ENCODE peak calls at places on chromosomes 3 and 15, in four cellular contexts. U, A, C and Q are unnamed samples. For H3K27me3, the result is how much of the 10 kb centered on the place peaks cover.

GRCh38 chr3:160564205-160564922 is 1.0 kb downstream of the KPNA4 start:
- DNase-seq in U (no peak), A (no peak), C (no peak), Q (peak)

GRCh38 chr3:19641408-19641807 is 292.6 kb downstream of the EFHB start:
- DNase-seq in U (no peak), A (no peak), C (no peak), Q (no peak)

GRCh38 chr3:194280777-194281176 is 70.4 kb downstream of the CPN2 start:
- DNase-seq in U (no peak), A (no peak), C (peak), Q (no peak)

GRCh38 chr3:27354588-27355203 is 14.5 kb downstream of the NEK10 start:
- DNase-seq in U (no peak), A (no peak), C (no peak), Q (peak)

GRCh38 chr3:24316887-24317383 is 177.7 kb downstream of the THRB start:
- DNase-seq in U (no peak), A (no peak), C (no peak), Q (no peak)

GRCh38 chr3:101725192-101725889 is 927 bp downstream of the CEP97 start:
- DNase-seq in U (peak), A (no peak), C (peak), Q (peak)

GRCh38 chr15:96410175-96411055 is 79.9 kb downstream of the NR2F2 start:
- DNase-seq in U (no peak), A (no peak), C (peak), Q (peak)

GRCh38 chr15:86178845-86179244 is 99.2 kb downstream of the AGBL1 start:
- DNase-seq in U (no peak), A (no peak), C (peak), Q (peak)

GRCh38 chr15:78841307-78841706 is 30.0 kb upstream of the ADAMTS7 start:
- DNase-seq in U (no peak), A (no peak), C (no peak), Q (no peak)

GRCh38 chr15:78842519-78842918 is 30.2 kb upstream of the MORF4L1 start:
- DNase-seq in U (no peak), A (no peak), C (no peak), Q (no peak)

GRCh38 chr15:78841891-78842290 is 30.6 kb upstream of the ADAMTS7 start:
- DNase-seq in U (no peak), A (no peak), C (no peak), Q (no peak)

GRCh38 chr15:78838480-78838879 is 27.2 kb upstream of the ADAMTS7 start:
- DNase-seq in U (peak), A (no peak), C (no peak), Q (no peak)

GRCh38 chr15:78840661-78841060 is 29.4 kb upstream of the ADAMTS7 start:
- DNase-seq in U (no peak), A (no peak), C (no peak), Q (peak)
- H2BK5ac ChIP-seq in U (no peak), A (no peak), C (no peak), Q (no peak)

GRCh38 chr15:45099549-45100165 is 14.3 kb downstream of the DUOX2 start:
- DNase-seq in U (no peak), A (no peak), C (no peak), Q (no peak)
- H3K27me3 ChIP-seq in U (under half), A (under half), C (under half), Q (under half)

GRCh38 chr3:157098823-157099185 is 61.1 kb downstream of the CCNL1 start:
- DNase-seq in U (peak), A (no peak), C (no peak), Q (no peak)
- H3K56ac ChIP-seq in U (no peak), A (no peak), C (no peak), Q (no peak)

GRCh38 chr3:178765472-178765871 is 229.2 kb downstream of the KCNMB2 start:
- DNase-seq in U (no peak), A (no peak), C (no peak), Q (no peak)
- H2BK5ac ChIP-seq in U (no peak), A (no peak), C (no peak), Q (no peak)

DNA sequence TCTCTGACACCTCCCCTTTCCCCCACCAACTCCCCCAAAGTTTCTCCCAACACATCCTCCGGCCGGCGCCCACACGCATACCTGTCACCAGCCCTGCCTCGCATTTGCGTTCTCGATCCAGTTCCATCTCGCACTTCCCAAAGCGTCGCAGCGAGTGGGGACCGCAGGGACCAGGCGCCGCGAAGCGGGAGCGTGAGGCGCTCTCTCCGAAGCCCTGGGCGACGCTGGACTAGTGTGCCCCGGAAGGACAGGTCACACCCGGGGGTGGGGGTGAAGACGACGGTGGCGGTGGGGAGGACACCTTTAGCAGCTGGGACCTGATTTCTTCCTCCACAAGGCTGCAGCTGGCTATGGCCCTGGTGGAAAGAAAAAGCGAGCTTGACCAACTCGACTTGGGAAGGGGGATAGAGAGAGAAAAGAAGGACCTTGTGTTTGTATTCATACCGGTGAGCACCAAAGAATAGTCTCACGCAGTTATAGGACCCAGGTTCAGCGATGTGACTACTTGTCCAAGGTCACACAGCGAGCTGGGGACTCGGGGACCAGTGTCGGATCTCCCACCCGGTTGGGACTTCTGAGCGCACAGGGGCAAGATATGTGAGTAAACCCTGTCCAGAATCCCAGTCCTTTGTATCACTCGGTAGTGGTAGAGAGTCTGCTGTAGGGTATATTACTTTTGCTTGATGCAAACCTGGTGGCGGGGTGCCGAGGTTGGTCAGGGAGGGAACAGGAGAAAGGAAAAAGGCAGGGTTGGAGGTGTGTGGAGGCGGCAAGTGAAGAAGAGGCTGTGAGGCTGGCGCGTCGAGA is 608 bp upstream of the GHSR start:
- DNase-seq in U (no peak), A (no peak), C (peak), Q (peak)
- H3K27me3 ChIP-seq in U (under half), A (half or more), C (under half), Q (under half)

GRCh38 chr3:135688003-135688402 is 277.5 kb upstream of the PPP2R3A start:
- DNase-seq in U (no peak), A (no peak), C (no peak), Q (no peak)
- H3K56ac ChIP-seq in U (no peak), A (no peak), C (no peak), Q (no peak)

DNA sequence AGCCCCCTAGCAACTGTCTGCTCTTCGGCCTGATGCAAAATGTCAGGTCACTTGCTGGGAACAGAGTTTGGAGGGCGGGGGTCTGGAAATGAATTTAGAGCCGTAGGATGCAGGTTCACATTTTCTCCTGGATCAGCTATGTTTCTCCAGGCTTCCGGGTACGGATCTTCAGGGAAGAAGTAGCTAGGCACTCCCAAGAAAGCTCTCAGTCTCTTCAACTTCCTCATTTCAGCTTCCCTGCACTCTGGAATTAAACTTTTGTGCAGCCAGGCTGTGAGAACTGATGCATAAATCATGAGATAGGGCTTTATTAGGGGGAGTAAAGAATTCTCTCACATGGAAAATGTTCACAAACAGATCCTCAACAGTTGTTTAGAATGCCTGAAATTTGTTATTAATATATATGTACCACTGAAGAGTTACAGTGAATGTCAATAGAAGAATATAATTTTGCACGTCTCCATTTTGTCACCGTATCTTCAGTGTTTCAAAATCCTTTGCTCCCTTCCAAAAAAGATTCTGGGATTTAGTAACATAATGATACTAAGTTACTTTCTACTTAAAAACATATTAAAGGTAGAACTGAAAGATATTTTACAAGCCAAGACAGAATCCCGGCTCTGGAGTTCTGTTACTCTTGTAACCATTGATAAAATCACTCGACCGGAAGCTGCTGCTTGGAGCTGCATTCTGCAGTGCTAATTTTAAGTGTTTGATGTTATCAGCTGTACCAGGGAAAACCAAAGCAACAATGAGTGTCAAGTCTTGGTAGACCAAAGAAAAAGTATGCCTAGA is 178.5 kb upstream of the P2RY1 start:
- DNase-seq in U (no peak), A (no peak), C (no peak), Q (peak)
- H2BK5ac ChIP-seq in U (no peak), A (peak), C (no peak), Q (peak)

DNA sequence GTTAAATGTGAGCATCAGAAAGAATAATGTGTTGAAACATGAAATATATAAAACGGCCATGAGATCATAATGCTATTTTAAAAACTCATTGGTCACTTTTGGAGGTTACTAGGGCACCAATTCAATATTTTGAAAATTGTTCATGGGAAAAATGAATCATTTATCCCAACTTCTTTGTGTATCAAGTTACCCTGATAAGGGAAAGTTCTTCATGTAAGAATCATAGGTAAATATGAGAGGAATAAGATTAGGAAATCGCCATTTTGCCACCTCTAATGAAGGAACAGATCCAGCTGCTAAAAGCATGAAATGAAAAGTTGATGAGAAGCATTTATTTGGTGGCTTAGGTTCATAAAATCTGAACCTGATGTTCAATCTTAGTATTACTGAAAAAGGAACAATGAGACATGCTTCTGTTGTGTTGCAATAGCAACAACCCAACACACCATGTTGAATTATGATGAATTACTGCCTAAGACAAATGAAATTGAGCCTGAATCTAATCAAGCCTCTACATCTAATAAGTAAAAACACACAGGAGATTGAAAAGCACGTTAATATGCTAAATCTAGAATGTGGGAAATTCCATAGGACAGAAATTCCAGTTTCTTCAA is 32.5 kb downstream of the ABHD5 start:
- DNase-seq in U (peak), A (no peak), C (no peak), Q (no peak)
- H3K27me3 ChIP-seq in U (under half), A (under half), C (under half), Q (under half)

DNA sequence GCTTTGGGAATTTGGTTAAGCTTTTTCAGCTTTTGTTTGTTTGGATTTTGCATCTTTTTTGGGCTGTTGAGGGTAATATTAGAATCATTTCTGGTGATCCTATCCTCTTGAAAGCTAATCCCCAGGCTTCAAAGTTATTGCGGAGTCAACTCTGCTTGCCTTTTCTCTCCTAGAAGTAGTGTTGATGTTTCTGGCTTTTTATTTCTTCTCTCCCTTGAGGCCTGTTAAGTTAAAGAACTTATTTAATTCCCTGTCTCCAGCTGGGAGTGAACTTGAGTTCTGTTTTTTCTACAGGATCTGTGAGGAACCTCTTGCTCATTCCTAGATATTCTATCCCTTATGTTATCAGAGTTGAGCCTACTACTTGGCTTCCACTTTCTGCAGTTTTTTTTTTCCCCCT is 34.1 kb upstream of the CACNA1D start:
- DNase-seq in U (no peak), A (no peak), C (no peak), Q (no peak)
- H3K56ac ChIP-seq in U (no peak), A (no peak), C (no peak), Q (no peak)

GRCh38 chr3:141384157-141384556 is 15.9 kb downstream of the ZBTB38 start:
- DNase-seq in U (peak), A (no peak), C (no peak), Q (no peak)

GRCh38 chr3:141384575-141384974 is 16.3 kb downstream of the ZBTB38 start:
- DNase-seq in U (no peak), A (no peak), C (no peak), Q (no peak)

GRCh38 chr3:141380987-141381386 is 12.7 kb downstream of the ZBTB38 start:
- DNase-seq in U (no peak), A (no peak), C (no peak), Q (no peak)

GRCh38 chr3:141383555-141384129 is 15.3 kb downstream of the ZBTB38 start:
- DNase-seq in U (peak), A (no peak), C (no peak), Q (no peak)

GRCh38 chr3:141382571-141382970 is 14.3 kb downstream of the ZBTB38 start:
- DNase-seq in U (no peak), A (no peak), C (no peak), Q (no peak)
- H2BK5ac ChIP-seq in U (peak), A (no peak), C (no peak), Q (no peak)